ENCODE peak calls at places on chromosomes 4 and X, in eight cellular contexts. A, M, E, J, L, Z, B and T are unnamed samples.

GRCh38 chr4:73741140-73741749 is 876 bp downstream of the CXCL8 start:
- DNase-seq in A (no peak), M (no peak), E (no peak), J (no peak), L (no peak), Z (no peak), B (peak; percentile 29), T (no peak)

GRCh38 chr4:103306870-103307345 is 108.8 kb upstream of the CENPE start:
- DNase-seq in A (peak; percentile 15), M (no peak), E (no peak), J (peak; percentile 62), L (no peak), Z (peak; percentile 10), B (no peak), T (no peak)

GRCh38 chrX:6292599-6292998 is 63.9 kb upstream of the NLGN4X start:
- DNase-seq in A (no peak), M (no peak), E (no peak), J (no peak), L (no peak), Z (no peak), B (no peak), T (no peak)

GRCh38 chr4:18397681-18398080 is 376.1 kb upstream of the LCORL start:
- DNase-seq in A (no peak), M (no peak), E (no peak), J (no peak), L (no peak), Z (no peak), B (no peak), T (no peak)

GRCh38 chr4:95732061-95732460 is 107.8 kb upstream of the PDHA2 start:
- DNase-seq in A (no peak), M (no peak), E (no peak), J (no peak), L (no peak), Z (no peak), B (no peak), T (no peak)

GRCh38 chr4:70721747-70722146 is at the start of gene RUFY3:
- DNase-seq in A (peak; percentile 48), M (no peak), E (peak; percentile 89), J (no peak), L (no peak), Z (peak; percentile 40), B (peak; percentile 98), T (no peak)

GRCh38 chr4:37924946-37925345 is 34.1 kb downstream of the TBC1D1 start:
- DNase-seq in A (no peak), M (no peak), E (no peak), J (no peak), L (no peak), Z (no peak), B (no peak), T (no peak)

GRCh38 chr4:1597021-1597931 is 86.8 kb downstream of the FAM53A start:
- DNase-seq in A (no peak), M (no peak), E (no peak), J (peak; percentile 36), L (peak; percentile 56), Z (no peak), B (no peak), T (no peak)

GRCh38 chr4:74884282-74884681 is 48.6 kb upstream of the PARM1 start:
- DNase-seq in A (no peak), M (no peak), E (no peak), J (no peak), L (no peak), Z (no peak), B (no peak), T (no peak)

GRCh38 chr4:163164591-163164990 is 2.1 kb downstream of the NAF1 start:
- DNase-seq in A (no peak), M (no peak), E (no peak), J (no peak), L (no peak), Z (no peak), B (no peak), T (no peak)

GRCh38 chr4:81724925-81725329 is 253.2 kb upstream of the RASGEF1B start:
- DNase-seq in A (peak; percentile 32), M (no peak), E (peak; percentile 84), J (peak; percentile 66), L (peak; percentile 76), Z (peak; percentile 60), B (no peak), T (peak; percentile 72)

GRCh38 chrX:39157796-39158195 is 356.5 kb downstream of the MID1IP1 start:
- DNase-seq in A (no peak), M (no peak), E (no peak), J (no peak), L (no peak), Z (no peak), B (no peak), T (no peak)

GRCh38 chrX:77918568-77918967 is 8.1 kb downstream of the ATP7A start:
- DNase-seq in A (no peak), M (no peak), E (no peak), J (no peak), L (no peak), Z (no peak), B (peak; percentile 15), T (no peak)

GRCh38 chr4:122584517-122584916 is 36.3 kb downstream of the IL21 start:
- DNase-seq in A (no peak), M (no peak), E (no peak), J (no peak), L (no peak), Z (no peak), B (peak; percentile 82), T (no peak)

GRCh38 chrX:55710701-55711100 is 6.8 kb upstream of the RRAGB start:
- DNase-seq in A (no peak), M (peak; percentile 27), E (peak; percentile 80), J (no peak), L (no peak), Z (peak; percentile 53), B (no peak), T (no peak)

GRCh38 chr4:82713856-82714255 is 84.7 kb downstream of the SCD5 start:
- DNase-seq in A (no peak), M (no peak), E (no peak), J (no peak), L (no peak), Z (no peak), B (peak; percentile 24), T (no peak)

GRCh38 chr4:185305979-185306442 is 89.7 kb downstream of the LRP2BP start:
- DNase-seq in A (no peak), M (no peak), E (no peak), J (no peak), L (no peak), Z (no peak), B (peak; percentile 97), T (no peak)

GRCh38 chr4:105712766-105713165 is 4.2 kb downstream of the GSTCD start:
- DNase-seq in A (no peak), M (no peak), E (no peak), J (no peak), L (no peak), Z (no peak), B (no peak), T (no peak)

GRCh38 chr4:136400829-136401228 is 1131.5 kb downstream of the PCDH18 start:
- DNase-seq in A (no peak), M (no peak), E (no peak), J (no peak), L (no peak), Z (no peak), B (no peak), T (no peak)

GRCh38 chrX:107562482-107562881 is 65.8 kb upstream of the PRPS1 start:
- DNase-seq in A (no peak), M (no peak), E (no peak), J (no peak), L (no peak), Z (no peak), B (peak; percentile 88), T (no peak)

GRCh38 chrX:154458954-154459829 is 1.1 kb downstream of the PLXNA3 start:
- DNase-seq in A (peak; percentile 32), M (no peak), E (peak; percentile 76), J (no peak), L (no peak), Z (no peak), B (no peak), T (peak; percentile 66)

GRCh38 chrX:118974088-118974907 is at the start of gene LONRF3:
- DNase-seq in A (peak; percentile 68), M (peak; percentile 75), E (peak; percentile 91), J (peak; percentile 84), L (peak; percentile 90), Z (peak; percentile 79), B (peak; percentile 3), T (peak; percentile 75)
- TF ChIP-seq POLR2A in A (peak; percentile 78), M (peak; percentile 77), E (peak; percentile 90), J (peak; percentile 94), L (no peak), Z (peak; percentile 77), B (no peak), T (peak; percentile 53)

DNA sequence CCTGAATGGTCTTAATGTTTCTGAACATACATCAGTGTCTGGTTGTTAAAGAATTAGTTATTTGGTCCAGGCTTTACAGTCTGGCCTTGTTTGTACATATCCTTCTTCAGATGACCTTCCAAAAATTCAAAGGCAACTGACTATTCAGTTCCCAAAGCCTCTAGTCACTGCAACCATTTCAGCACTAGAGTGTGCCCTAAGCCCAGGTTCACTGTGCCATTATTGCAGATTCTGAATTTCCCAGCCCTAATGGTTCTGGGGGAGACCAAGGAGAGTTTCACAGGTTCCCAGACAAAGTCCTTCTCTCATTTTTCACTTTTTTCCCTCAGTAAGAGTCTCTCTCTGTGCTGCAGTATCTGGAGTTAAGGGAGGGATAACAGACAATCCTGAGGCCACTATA is 235.8 kb downstream of the TRAM1L1 start:
- DNase-seq in A (no peak), M (no peak), E (no peak), J (no peak), L (no peak), Z (no peak), B (no peak), T (no peak)
- TF ChIP-seq CTCF in A (no peak), M (no peak), E (no peak), J (peak; percentile 64), L (no peak), Z (no peak), B (no peak), T (no peak)

DNA sequence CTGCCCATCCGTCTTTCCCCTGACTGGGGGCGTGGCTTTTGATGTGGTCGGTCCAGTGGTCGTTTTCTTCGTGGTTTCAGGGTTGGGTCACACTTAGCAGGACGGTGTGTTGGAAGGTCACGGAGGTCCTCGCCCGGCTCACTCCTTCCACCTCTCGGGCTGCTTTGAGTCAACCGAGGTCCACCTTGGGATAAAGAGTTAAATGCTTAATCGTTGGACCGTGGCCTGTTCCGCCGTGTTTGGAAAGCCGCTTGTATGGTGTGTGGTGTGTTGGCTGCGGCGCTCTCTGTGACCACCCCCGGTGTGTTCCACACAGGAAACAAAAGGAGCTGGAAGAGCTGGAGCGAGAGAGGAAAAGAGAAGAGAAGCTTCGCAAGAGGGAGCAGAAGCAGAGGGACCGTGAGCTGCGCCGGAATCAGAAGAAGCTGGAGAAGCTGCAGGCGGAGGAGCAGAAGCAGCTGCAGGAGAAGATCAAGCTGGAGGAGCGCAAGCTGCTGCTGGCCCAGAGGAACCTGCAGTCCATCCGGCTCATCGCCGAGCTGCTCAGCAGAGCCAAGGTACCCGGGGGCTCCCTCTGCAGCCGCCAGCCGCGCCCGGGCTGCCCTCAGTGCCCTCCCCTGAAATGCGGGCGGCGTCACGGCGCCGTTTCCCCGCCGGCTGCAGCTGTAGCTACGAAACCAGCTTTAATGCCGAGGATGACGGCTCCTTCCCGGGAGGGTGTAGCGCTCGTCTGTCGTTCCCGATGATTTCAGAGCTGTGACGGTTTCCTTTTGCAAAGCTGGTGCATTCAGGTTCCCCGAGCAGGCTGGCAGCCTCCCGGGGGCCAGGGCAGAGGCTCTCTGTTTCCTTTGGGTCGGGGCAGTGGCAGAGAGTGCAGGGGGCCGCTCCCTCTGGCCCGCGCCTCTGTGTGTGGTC is 7.7 kb downstream of the AKAP17A start:
- DNase-seq in A (no peak), M (no peak), E (peak; percentile 24), J (no peak), L (peak; percentile 73), Z (no peak), B (no peak), T (no peak)
- H3K36me3 ChIP-seq in A (peaks cover 87% of the 10 kb centered on the region), M (peaks cover 50% of the 10 kb centered on the region), E (peaks cover 91% of the 10 kb centered on the region), J (peaks cover 78% of the 10 kb centered on the region), L (peaks cover 98% of the 10 kb centered on the region), Z (peaks cover 39% of the 10 kb centered on the region), B (peaks cover 83% of the 10 kb centered on the region), T (no peaks in the 10 kb centered on the region)

GRCh38 chr4:8269535-8270417 is at the start of gene HTRA3:
- DNase-seq in A (peak; percentile 74), M (no peak), E (no peak), J (no peak), L (no peak), Z (no peak), B (peak; percentile 31), T (no peak)
- TF ChIP-seq POLR2A in A (peak; percentile 96), M (no peak), E (peak; percentile 35), J (peak; percentile 59), L (no peak), Z (no peak), B (peak; percentile 65), T (no peak)